ENCODE peak calls at places on chromosome 9, in seven cellular contexts. One of them, this sample, is unnamed.

GRCh38 chr9:1009101-1009707 is 32.7 kb downstream of the DMRT3 start:
- DNase-seq in aorta: peak; percentile 93
- DNase-seq in M059J: peak; percentile 82
- DNase-seq in erythroblast: peak; percentile 68
- DNase-seq in NCI-H1436 treated with DMSO at 0.1 percent for 48 hours: no peak
- DNase-seq in HTR-8/SVneo: peak; percentile 50
- DNase-seq in dorsolateral prefrontal cortex: peak; percentile 80
- DNase-seq in this sample: peak; percentile 80

GRCh38 chr9:136286359-136286986 is 17.4 kb downstream of the CCDC187 start:
- DNase-seq in aorta: no peak
- DNase-seq in M059J: no peak
- DNase-seq in erythroblast: no peak
- DNase-seq in NCI-H1436 treated with DMSO at 0.1 percent for 48 hours: no peak
- DNase-seq in HTR-8/SVneo: no peak
- DNase-seq in dorsolateral prefrontal cortex: no peak
- DNase-seq in this sample: no peak

GRCh38 chr9:93223241-93224180 is 39.6 kb downstream of the WNK2 start:
- DNase-seq in aorta: no peak
- DNase-seq in M059J: peak; percentile 96
- DNase-seq in erythroblast: no peak
- DNase-seq in NCI-H1436 treated with DMSO at 0.1 percent for 48 hours: no peak
- DNase-seq in HTR-8/SVneo: peak; percentile 83
- DNase-seq in dorsolateral prefrontal cortex: no peak
- DNase-seq in this sample: no peak

GRCh38 chr9:9352877-9353481 is 1259.8 kb downstream of the PTPRD start:
- DNase-seq in aorta: no peak
- DNase-seq in M059J: no peak
- DNase-seq in erythroblast: no peak
- DNase-seq in NCI-H1436 treated with DMSO at 0.1 percent for 48 hours: no peak
- DNase-seq in HTR-8/SVneo: no peak
- DNase-seq in dorsolateral prefrontal cortex: no peak
- DNase-seq in this sample: no peak

GRCh38 chr9:37465249-37466036 is at the start of gene ZBTB5:
- DNase-seq in aorta: peak; percentile 99
- DNase-seq in M059J: peak; percentile 100
- DNase-seq in erythroblast: peak; percentile 100
- DNase-seq in NCI-H1436 treated with DMSO at 0.1 percent for 48 hours: peak; percentile 100
- DNase-seq in HTR-8/SVneo: peak; percentile 95
- DNase-seq in dorsolateral prefrontal cortex: peak; percentile 100
- DNase-seq in this sample: peak; percentile 99

GRCh38 chr9:113919825-113920224 is 43.7 kb downstream of the ZNF618 start:
- DNase-seq in aorta: no peak
- DNase-seq in M059J: no peak
- DNase-seq in erythroblast: no peak
- DNase-seq in NCI-H1436 treated with DMSO at 0.1 percent for 48 hours: no peak
- DNase-seq in HTR-8/SVneo: no peak
- DNase-seq in dorsolateral prefrontal cortex: no peak
- DNase-seq in this sample: no peak

GRCh38 chr9:4762889-4763521 is 22.0 kb upstream of the AK3 start:
- DNase-seq in aorta: peak; percentile 81
- DNase-seq in M059J: no peak
- DNase-seq in erythroblast: peak; percentile 95
- DNase-seq in NCI-H1436 treated with DMSO at 0.1 percent for 48 hours: no peak
- DNase-seq in HTR-8/SVneo: no peak
- DNase-seq in dorsolateral prefrontal cortex: no peak
- DNase-seq in this sample: no peak

GRCh38 chr9:136867480-136867879 is 1.4 kb upstream of the EDF1 start:
- DNase-seq in aorta: no peak
- DNase-seq in M059J: no peak
- DNase-seq in erythroblast: no peak
- DNase-seq in NCI-H1436 treated with DMSO at 0.1 percent for 48 hours: no peak
- DNase-seq in HTR-8/SVneo: no peak
- DNase-seq in dorsolateral prefrontal cortex: no peak
- DNase-seq in this sample: no peak

GRCh38 chr9:95481000-95481399 is 35.8 kb downstream of the PTCH1 start:
- DNase-seq in aorta: no peak
- DNase-seq in M059J: no peak
- DNase-seq in erythroblast: no peak
- DNase-seq in NCI-H1436 treated with DMSO at 0.1 percent for 48 hours: no peak
- DNase-seq in HTR-8/SVneo: no peak
- DNase-seq in dorsolateral prefrontal cortex: no peak
- DNase-seq in this sample: no peak

GRCh38 chr9:110579763-110580255 is 268 bp upstream of the SVEP1 start:
- DNase-seq in aorta: no peak
- DNase-seq in M059J: peak; percentile 37
- DNase-seq in erythroblast: no peak
- DNase-seq in NCI-H1436 treated with DMSO at 0.1 percent for 48 hours: no peak
- DNase-seq in HTR-8/SVneo: peak; percentile 35
- DNase-seq in dorsolateral prefrontal cortex: no peak
- DNase-seq in this sample: peak; percentile 23

GRCh38 chr9:118578467-118578866 is 790.8 kb downstream of the BRINP1 start:
- DNase-seq in aorta: no peak
- DNase-seq in M059J: peak; percentile 81
- DNase-seq in erythroblast: no peak
- DNase-seq in NCI-H1436 treated with DMSO at 0.1 percent for 48 hours: no peak
- DNase-seq in HTR-8/SVneo: no peak
- DNase-seq in dorsolateral prefrontal cortex: no peak
- DNase-seq in this sample: no peak

GRCh38 chr9:131394464-131395026 is 659 bp downstream of the PRRC2B start:
- DNase-seq in aorta: peak; percentile 89
- DNase-seq in M059J: no peak
- DNase-seq in erythroblast: peak; percentile 73
- DNase-seq in NCI-H1436 treated with DMSO at 0.1 percent for 48 hours: no peak
- DNase-seq in HTR-8/SVneo: no peak
- DNase-seq in dorsolateral prefrontal cortex: no peak
- DNase-seq in this sample: peak; percentile 57

GRCh38 chr9:78695521-78695920 is 398.6 kb downstream of the PSAT1 start:
- DNase-seq in aorta: no peak
- DNase-seq in M059J: no peak
- DNase-seq in erythroblast: no peak
- DNase-seq in NCI-H1436 treated with DMSO at 0.1 percent for 48 hours: peak; percentile 61
- DNase-seq in HTR-8/SVneo: no peak
- DNase-seq in dorsolateral prefrontal cortex: no peak
- DNase-seq in this sample: no peak

GRCh38 chr9:134391319-134392231 is 65.3 kb downstream of the RXRA start:
- DNase-seq in aorta: no peak
- DNase-seq in M059J: no peak
- DNase-seq in erythroblast: no peak
- DNase-seq in NCI-H1436 treated with DMSO at 0.1 percent for 48 hours: no peak
- DNase-seq in HTR-8/SVneo: no peak
- DNase-seq in dorsolateral prefrontal cortex: no peak
- DNase-seq in this sample: no peak

GRCh38 chr9:86892576-86892975 is 54.7 kb downstream of the GAS1 start:
- DNase-seq in aorta: no peak
- DNase-seq in M059J: peak; percentile 69
- DNase-seq in erythroblast: no peak
- DNase-seq in NCI-H1436 treated with DMSO at 0.1 percent for 48 hours: no peak
- DNase-seq in HTR-8/SVneo: no peak
- DNase-seq in dorsolateral prefrontal cortex: no peak
- DNase-seq in this sample: no peak

GRCh38 chr9:123349691-123350480 is 6.1 kb upstream of the CRB2 start:
- DNase-seq in aorta: peak; percentile 72
- DNase-seq in M059J: peak; percentile 58
- DNase-seq in erythroblast: peak; percentile 71
- DNase-seq in NCI-H1436 treated with DMSO at 0.1 percent for 48 hours: no peak
- DNase-seq in HTR-8/SVneo: peak; percentile 65
- DNase-seq in dorsolateral prefrontal cortex: no peak
- DNase-seq in this sample: no peak

GRCh38 chr9:86955003-86955402 is 7.7 kb upstream of the GAS1 start:
- DNase-seq in aorta: no peak
- DNase-seq in M059J: no peak
- DNase-seq in erythroblast: no peak
- DNase-seq in NCI-H1436 treated with DMSO at 0.1 percent for 48 hours: no peak
- DNase-seq in HTR-8/SVneo: no peak
- DNase-seq in dorsolateral prefrontal cortex: no peak
- DNase-seq in this sample: no peak

GRCh38 chr9:34566191-34566849 is 23.2 kb downstream of the CNTFR start:
- DNase-seq in aorta: no peak
- DNase-seq in M059J: no peak
- DNase-seq in erythroblast: no peak
- DNase-seq in NCI-H1436 treated with DMSO at 0.1 percent for 48 hours: no peak
- DNase-seq in HTR-8/SVneo: no peak
- DNase-seq in dorsolateral prefrontal cortex: no peak
- DNase-seq in this sample: peak; percentile 5

GRCh38 chr9:71213633-71214032 is 92.2 kb upstream of the TRPM3 start:
- DNase-seq in aorta: no peak
- DNase-seq in M059J: no peak
- DNase-seq in erythroblast: no peak
- DNase-seq in NCI-H1436 treated with DMSO at 0.1 percent for 48 hours: no peak
- DNase-seq in HTR-8/SVneo: no peak
- DNase-seq in dorsolateral prefrontal cortex: no peak
- DNase-seq in this sample: no peak

GRCh38 chr9:573551-574410 is 267.7 kb upstream of the DMRT1 start:
- DNase-seq in aorta: no peak
- DNase-seq in M059J: peak; percentile 59
- DNase-seq in erythroblast: no peak
- DNase-seq in NCI-H1436 treated with DMSO at 0.1 percent for 48 hours: no peak
- DNase-seq in HTR-8/SVneo: peak; percentile 15
- DNase-seq in dorsolateral prefrontal cortex: no peak
- DNase-seq in this sample: no peak

GRCh38 chr9:106872641-106873040 is 9.7 kb downstream of the ZNF462 start:
- DNase-seq in aorta: no peak
- DNase-seq in M059J: no peak
- DNase-seq in erythroblast: no peak
- DNase-seq in NCI-H1436 treated with DMSO at 0.1 percent for 48 hours: no peak
- DNase-seq in HTR-8/SVneo: no peak
- DNase-seq in dorsolateral prefrontal cortex: no peak
- DNase-seq in this sample: no peak

GRCh38 chr9:126393876-126394275 is 67.2 kb downstream of the MVB12B start:
- DNase-seq in aorta: no peak
- DNase-seq in M059J: no peak
- DNase-seq in erythroblast: no peak
- DNase-seq in NCI-H1436 treated with DMSO at 0.1 percent for 48 hours: no peak
- DNase-seq in HTR-8/SVneo: no peak
- DNase-seq in dorsolateral prefrontal cortex: no peak
- DNase-seq in this sample: no peak

GRCh38 chr9:125325821-125326220 is 64.2 kb downstream of the GAPVD1 start:
- DNase-seq in aorta: no peak
- DNase-seq in M059J: no peak
- DNase-seq in erythroblast: no peak
- DNase-seq in NCI-H1436 treated with DMSO at 0.1 percent for 48 hours: no peak
- DNase-seq in HTR-8/SVneo: no peak
- DNase-seq in dorsolateral prefrontal cortex: no peak
- DNase-seq in this sample: no peak

GRCh38 chr9:134617246-134617645 is 24.4 kb upstream of the COL5A1 start:
- DNase-seq in aorta: peak; percentile 25
- DNase-seq in M059J: no peak
- DNase-seq in erythroblast: no peak
- DNase-seq in NCI-H1436 treated with DMSO at 0.1 percent for 48 hours: no peak
- DNase-seq in HTR-8/SVneo: no peak
- DNase-seq in dorsolateral prefrontal cortex: no peak
- DNase-seq in this sample: no peak

GRCh38 chr9:16532681-16533450 is 337.6 kb downstream of the BNC2 start:
- DNase-seq in aorta: no peak
- DNase-seq in M059J: peak; percentile 78
- DNase-seq in erythroblast: no peak
- DNase-seq in NCI-H1436 treated with DMSO at 0.1 percent for 48 hours: no peak
- DNase-seq in HTR-8/SVneo: no peak
- DNase-seq in dorsolateral prefrontal cortex: no peak
- DNase-seq in this sample: no peak